ENCODE peak calls at places on chromosomes 16 and 17, in ten cellular contexts. V is psoas muscle; B is dorsolateral prefrontal cortex; H is thoracic aorta; D is CD4-positive, CD25-positive, alpha-beta regulatory T cell; R is CD8-positive, alpha-beta memory T cell; U is AG10803; M is GM23338; Z is H7; A is uterus. T is an unnamed sample.

GRCh38 chr17:81159611-81160265 is 5.6 kb upstream of the PVALEF start:
- DNase-seq in V (peak; percentile 12), Z (no peak), U (no peak), A (no peak), H (no peak), M (no peak), B (no peak), D (no peak), R (no peak), T (no peak)

GRCh38 chr17:75138519-75138918 is 7.0 kb upstream of the NT5C start:
- DNase-seq in H (no peak), R (no peak), M (no peak), D (no peak), U (no peak), V (no peak), A (no peak), B (no peak), Z (no peak), T (no peak)

GRCh38 chr17:80330276-80330675 is 69.6 kb downstream of the RNF213 start:
- DNase-seq in B (no peak), Z (no peak), A (no peak), U (no peak), V (no peak), H (no peak), R (no peak), M (no peak), D (no peak), T (no peak)

GRCh38 chr16:84153660-84154214 is 8.6 kb downstream of the DNAAF1 start:
- DNase-seq in A (no peak), U (no peak), V (no peak), R (no peak), H (no peak), B (no peak), M (no peak), D (no peak), Z (no peak), T (no peak)

GRCh38 chr16:68490829-68491575 is 42.7 kb upstream of the SMPD3 start:
- DNase-seq in M (peak; percentile 28), U (peak; percentile 18), R (peak; percentile 28), A (no peak), B (no peak), V (no peak), Z (peak; percentile 65), H (no peak), D (no peak), T (no peak)

GRCh38 chr17:57552114-57552601 is 192.9 kb downstream of the CCDC182 start:
- DNase-seq in A (peak; percentile 40), H (no peak), R (no peak), U (no peak), B (no peak), Z (peak; percentile 86), V (no peak), D (peak; percentile 31), M (peak; percentile 78), T (no peak)

GRCh38 chr16:48235556-48236136 is 8.5 kb upstream of the LONP2 start:
- DNase-seq in R (no peak), Z (no peak), B (no peak), H (no peak), D (no peak), A (no peak), V (no peak), M (no peak), U (no peak), T (no peak)

GRCh38 chr17:4535667-4536258 is 19.4 kb downstream of the MYBBP1A start:
- DNase-seq in V (peak; percentile 30), H (no peak), Z (peak; percentile 82), B (no peak), U (no peak), D (no peak), M (peak; percentile 32), A (no peak), R (no peak), T (no peak)

DNA sequence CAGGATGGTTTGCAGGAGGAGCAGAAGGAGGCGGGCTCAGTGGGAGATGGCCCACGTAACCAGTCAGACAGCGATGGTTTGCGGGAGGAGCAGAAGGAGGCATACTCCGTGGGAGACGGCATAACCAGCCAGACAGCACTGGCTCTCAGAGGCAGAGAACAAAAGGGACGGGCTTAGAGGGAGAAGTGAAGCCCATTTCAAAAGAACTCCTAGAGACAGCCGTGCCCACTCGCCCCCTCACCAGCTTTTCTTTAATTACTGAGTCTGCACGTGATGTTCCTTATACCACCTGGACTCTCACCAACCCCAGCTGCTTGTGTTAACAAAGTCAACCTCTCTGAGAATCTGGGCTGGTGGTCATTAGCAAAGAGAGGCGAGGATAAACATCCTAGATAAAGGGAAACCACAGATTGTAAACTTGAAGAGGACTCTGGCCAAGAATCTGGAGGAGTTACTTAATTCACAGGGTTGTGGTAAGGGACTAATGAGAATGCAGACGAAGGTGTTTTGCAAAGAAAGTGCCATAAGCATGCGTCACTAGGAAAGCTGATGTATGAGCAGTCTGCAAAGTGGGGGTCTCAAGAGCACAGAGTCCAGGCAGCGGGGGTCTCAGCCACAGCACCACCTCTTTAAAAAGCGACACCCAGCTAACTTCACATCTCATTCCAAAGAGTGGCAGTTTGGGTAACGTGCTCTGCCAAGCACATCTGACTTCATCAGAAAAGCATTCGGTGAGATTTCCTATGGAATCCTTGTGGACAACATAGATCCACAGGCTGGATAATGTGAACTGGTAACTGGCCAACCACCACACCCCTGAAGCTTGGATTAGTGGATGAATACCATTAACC is 51.7 kb downstream of the NXN start:
- DNase-seq in D (no peak), H (no peak), M (no peak), U (peak; percentile 98), Z (peak; percentile 67), V (no peak), B (no peak), R (no peak), A (peak; percentile 68), T (peak; percentile 97)
- H3K4me3 ChIP-seq in D (no peak overlapping the region), H (no peak overlapping the region), M (no peak overlapping the region), U (no peak overlapping the region), Z (no peak overlapping the region), V (no peak overlapping the region), B (no peak overlapping the region), R (no peak overlapping the region), A (peak overlapping the region; percentile 23), T (peak overlapping the region; percentile 27)

DNA sequence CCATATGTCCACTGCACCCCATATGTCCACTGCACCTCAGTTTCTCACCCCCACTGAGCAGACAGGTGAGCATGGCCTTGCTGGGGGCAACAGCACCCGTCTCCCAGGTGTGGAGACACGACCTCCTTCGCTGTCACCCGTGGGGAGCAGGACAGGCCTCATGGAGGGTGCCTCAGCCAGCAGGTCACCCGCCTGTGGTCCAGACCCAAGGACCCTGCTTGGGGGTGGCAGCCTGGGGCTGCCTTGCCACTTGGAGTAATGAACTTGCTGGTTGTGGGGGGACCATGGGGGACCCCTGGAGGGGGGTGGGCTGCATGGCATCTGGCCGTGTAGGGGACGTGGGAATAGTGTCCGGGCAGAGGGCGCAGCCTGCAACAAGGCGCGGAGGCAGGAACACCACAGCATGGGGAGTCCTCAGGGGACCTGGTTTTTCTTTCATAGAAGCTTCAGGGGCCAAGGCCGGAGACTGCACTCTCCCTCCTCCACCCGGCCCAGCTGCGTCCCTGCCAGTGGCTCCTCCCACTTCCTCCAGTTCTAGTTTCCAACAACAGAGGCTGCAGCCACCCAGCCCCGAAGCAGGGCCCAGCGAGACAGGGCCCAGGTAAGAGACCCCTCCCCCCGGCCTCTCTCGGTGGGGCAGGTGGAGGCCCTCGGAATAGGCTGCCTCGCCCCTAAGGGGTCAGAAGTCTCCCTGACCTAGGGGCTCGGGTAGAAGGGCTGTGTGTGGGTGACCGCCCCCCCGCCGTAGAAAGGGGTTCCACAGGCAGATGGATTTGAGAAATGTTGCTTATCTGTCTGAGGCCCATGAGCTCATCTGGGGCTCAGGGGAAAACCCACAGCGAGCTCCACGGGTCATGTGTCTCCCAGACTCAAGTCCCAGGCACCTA is at the start of gene NHLRC4:
- DNase-seq in H (no peak), R (peak; percentile 60), U (peak; percentile 29), M (peak; percentile 84), D (peak; percentile 85), Z (peak; percentile 96), A (peak; percentile 76), B (no peak), V (peak; percentile 75), T (no peak)
- H3K4me3 ChIP-seq in H (peak within 1 kb of the TSS; percentile 64), R (peak within 1 kb of the TSS; percentile 47), U (no peak within 1 kb of the TSS), M (no peak within 1 kb of the TSS), D (peak within 1 kb of the TSS; percentile 37), Z (no peak within 1 kb of the TSS), A (peak within 1 kb of the TSS; percentile 25), B (no peak within 1 kb of the TSS), V (peak within 1 kb of the TSS; percentile 45), T (peak within 1 kb of the TSS; percentile 15)

GRCh38 chr17:48571826-48572417 is 6.2 kb downstream of the HOXB4 start:
- DNase-seq in H (no peak), R (no peak), Z (no peak), U (no peak), D (no peak), V (no peak), A (no peak), B (no peak), M (no peak), T (no peak)

GRCh38 chr17:48568499-48569259 is 9.5 kb downstream of the HOXB4 start:
- DNase-seq in V (no peak), R (peak; percentile 8), D (no peak), B (no peak), M (no peak), U (peak; percentile 84), A (no peak), H (no peak), Z (no peak), T (no peak)

GRCh38 chr17:48569676-48570324 is 8.3 kb downstream of the HOXB4 start:
- DNase-seq in V (no peak), D (no peak), H (no peak), Z (no peak), R (no peak), M (no peak), U (no peak), B (no peak), A (no peak), T (no peak)

GRCh38 chr17:48570325-48571023 is 7.7 kb downstream of the HOXB4 start:
- DNase-seq in B (no peak), D (no peak), H (no peak), U (peak; percentile 53), R (peak; percentile 23), M (no peak), A (no peak), V (no peak), Z (peak; percentile 69), T (no peak)

DNA sequence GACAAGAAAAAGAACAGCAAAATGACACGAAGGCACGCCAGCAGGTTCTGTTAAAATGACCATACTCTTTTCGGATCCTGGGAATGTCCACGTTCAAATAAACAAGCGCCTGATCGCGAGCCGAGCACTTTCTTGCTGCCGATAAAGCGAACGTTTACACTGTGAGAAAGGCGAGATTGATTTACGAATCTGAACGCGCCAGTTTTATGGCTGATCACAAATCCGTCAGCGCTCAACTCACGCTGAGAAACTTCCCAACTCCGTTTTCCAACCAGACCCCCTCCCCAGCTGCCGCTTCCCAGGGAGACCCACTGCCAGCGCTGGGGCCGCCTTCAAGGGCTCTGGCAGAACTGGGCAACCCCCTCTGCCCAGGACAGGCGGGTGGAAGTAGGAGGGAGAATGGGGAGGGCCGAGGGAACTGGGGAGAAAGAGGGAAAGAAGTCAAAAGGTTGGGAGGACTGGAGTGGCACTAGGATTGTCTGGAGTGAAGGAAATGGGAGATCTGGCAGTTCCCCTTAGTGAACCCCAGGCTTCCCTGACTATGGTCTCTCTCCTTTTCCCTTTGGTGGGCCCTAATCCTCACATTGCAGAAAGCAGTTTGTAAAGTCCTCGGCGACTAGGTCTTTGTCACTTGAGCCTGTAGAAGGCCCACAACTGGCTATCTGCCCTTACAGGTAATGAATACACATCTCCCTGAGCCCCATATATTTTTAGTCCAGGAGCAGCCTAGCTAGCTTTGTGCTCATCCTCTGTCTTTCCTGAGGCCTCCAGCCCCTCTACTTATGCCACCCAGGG is 6.9 kb downstream of the HOXB4 start:
- DNase-seq in Z (peak; percentile 73), A (no peak), D (no peak), U (no peak), R (peak; percentile 17), M (no peak), B (no peak), V (no peak), H (no peak), T (no peak)
- H3K4me3 ChIP-seq in Z (no peak overlapping the region), A (no peak overlapping the region), D (no peak overlapping the region), U (peak overlapping the region; percentile 59), R (no peak overlapping the region), M (no peak overlapping the region), B (no peak overlapping the region), V (peak overlapping the region; percentile 19), H (peak overlapping the region; percentile 64), T (peak overlapping the region; percentile 54)

GRCh38 chr17:66971249-66971648 is 6.7 kb downstream of the CACNG4 start:
- DNase-seq in H (no peak), B (no peak), A (no peak), D (no peak), R (no peak), Z (no peak), U (no peak), M (no peak), V (no peak), T (no peak)
- H3K4me3 ChIP-seq in H (no peak overlapping the region), B (no peak overlapping the region), A (no peak overlapping the region), D (no peak overlapping the region), R (no peak overlapping the region), Z (no peak overlapping the region), U (no peak overlapping the region), M (no peak overlapping the region), V (no peak overlapping the region), T (no peak overlapping the region)

T was measured in AG04449.